ENCODE peak calls at places on chromosomes 7 and 10, in five cellular contexts. Q is iris pigment epithelial cell; W is activated CD4-positive, alpha-beta memory T cell treated with anti-CD3 and anti-CD28 coated beads for 36 hours; X is SJSA1; J is Kasumi-1. A is an unnamed sample.

GRCh38 chr10:62597226-62597625 is 207.3 kb upstream of the ADO start:
- DNase-seq in Q (no peak), W (no peak), X (no peak), J (no peak), A (no peak)

GRCh38 chr7:159031135-159031701 is 113.4 kb downstream of the VIPR2 start:
- DNase-seq in Q (no peak), W (peak; percentile 7), X (no peak), J (no peak), A (no peak)

GRCh38 chr10:95346715-95347401 is 56.1 kb upstream of the PDLIM1 start:
- DNase-seq in Q (peak; percentile 52), W (no peak), X (peak; percentile 53), J (no peak), A (no peak)

GRCh38 chr10:27147701-27148100 is 6.5 kb downstream of the YME1L1 start:
- DNase-seq in Q (no peak), W (no peak), X (no peak), J (peak; percentile 44), A (no peak)

GRCh38 chr7:157932498-157933218 is 595.9 kb downstream of the DNAJB6 start:
- DNase-seq in Q (no peak), W (peak; percentile 22), X (no peak), J (no peak), A (no peak)

GRCh38 chr10:119331031-119331430 is 123.7 kb downstream of the GRK5 start:
- DNase-seq in Q (no peak), W (no peak), X (no peak), J (no peak), A (no peak)

GRCh38 chr7:78124221-78124620 is 325.6 kb downstream of the PHTF2 start:
- DNase-seq in Q (no peak), W (no peak), X (no peak), J (no peak), A (no peak)

GRCh38 chr7:84073476-84073875 is 121.1 kb downstream of the SEMA3A start:
- DNase-seq in Q (peak; percentile 71), W (no peak), X (no peak), J (no peak), A (no peak)

GRCh38 chr7:3399858-3400257 is 98.8 kb downstream of the SDK1 start:
- DNase-seq in Q (peak; percentile 43), W (no peak), X (no peak), J (peak; percentile 19), A (no peak)

GRCh38 chr10:47364366-47364765 is 16.2 kb downstream of the RBP3 start:
- DNase-seq in Q (no peak), W (no peak), X (no peak), J (no peak), A (no peak)

GRCh38 chr10:129342385-129342784 is 124.7 kb upstream of the MGMT start:
- DNase-seq in Q (no peak), W (no peak), X (no peak), J (no peak), A (no peak)

GRCh38 chr10:47316131-47316530 is 6.1 kb upstream of the GDF2 start:
- DNase-seq in Q (no peak), W (no peak), X (no peak), J (no peak), A (no peak)

GRCh38 chr10:95517536-95518454 is 43.4 kb downstream of the SORBS1 start:
- DNase-seq in Q (peak; percentile 60), W (no peak), X (no peak), J (no peak), A (peak; percentile 23)

GRCh38 chr10:132834891-132835847 is 49.2 kb upstream of the NKX6-2 start:
- DNase-seq in Q (no peak), W (no peak), X (no peak), J (no peak), A (no peak)

GRCh38 chr10:110499796-110500514 is 2.2 kb downstream of the DUSP5 start:
- DNase-seq in Q (no peak), W (no peak), X (peak; percentile 30), J (no peak), A (no peak)

GRCh38 chr10:126117196-126117595 is 220.8 kb downstream of the FANK1 start:
- DNase-seq in Q (no peak), W (no peak), X (no peak), J (no peak), A (no peak)

GRCh38 chr7:327305-327931 is 37.4 kb downstream of the FOXL3 start:
- DNase-seq in Q (no peak), W (no peak), X (no peak), J (no peak), A (no peak)

GRCh38 chr7:89837515-89837914 is 316.8 kb upstream of the STEAP1 start:
- DNase-seq in Q (peak; percentile 7), W (no peak), X (no peak), J (no peak), A (peak; percentile 71)

GRCh38 chr10:34119456-34119855 is 695.6 kb downstream of the PARD3 start:
- DNase-seq in Q (no peak), W (no peak), X (no peak), J (no peak), A (no peak)

GRCh38 chr7:39633563-39634550 is 10.5 kb downstream of the RALA start:
- DNase-seq in Q (no peak), W (no peak), X (no peak), J (no peak), A (no peak)

GRCh38 chr10:109963439-109963838 is 40.1 kb upstream of the XPNPEP1 start:
- DNase-seq in Q (peak; percentile 59), W (no peak), X (peak; percentile 26), J (no peak), A (no peak)

GRCh38 chr10:43001427-43001795 is 75.5 kb upstream of the RET start:
- DNase-seq in Q (no peak), W (no peak), X (no peak), J (no peak), A (no peak)

GRCh38 chr10:90227259-90227658 is 525.9 kb downstream of the KIF20B start:
- DNase-seq in Q (peak; percentile 90), W (peak; percentile 47), X (peak; percentile 71), J (no peak), A (no peak)

GRCh38 chr10:73953665-73954064 is 42.7 kb downstream of the PLAU start:
- DNase-seq in Q (peak; percentile 71), W (peak; percentile 25), X (peak; percentile 56), J (no peak), A (no peak)

A was measured in occipital lobe.